ENCODE peak calls at places on chromosomes 1 and 21, in four cellular contexts. One of them, this sample, is unnamed.

GRCh38 chr21:27631471-27631870 is 664.6 kb upstream of the ADAMTS5 start:
- DNase-seq in A549: no peak
- DNase-seq in T-cell: no peak
- DNase-seq in H7: no peak
- DNase-seq in this sample: no peak

GRCh38 chr1:203644661-203645510 is 18.3 kb downstream of the ATP2B4 start:
- DNase-seq in A549: no peak
- DNase-seq in T-cell: no peak
- DNase-seq in H7: no peak
- DNase-seq in this sample: no peak

GRCh38 chr1:168892945-168893344 is 163.9 kb upstream of the DPT start:
- DNase-seq in A549: no peak
- DNase-seq in T-cell: no peak
- DNase-seq in H7: no peak
- DNase-seq in this sample: no peak

GRCh38 chr1:41804176-41804575 is 114.5 kb downstream of the HIVEP3 start:
- DNase-seq in A549: no peak
- DNase-seq in T-cell: no peak
- DNase-seq in H7: no peak
- DNase-seq in this sample: peak; percentile 47

GRCh38 chr1:94522304-94522703 is 19.3 kb downstream of the F3 start:
- DNase-seq in A549: no peak
- DNase-seq in T-cell: no peak
- DNase-seq in H7: no peak
- DNase-seq in this sample: no peak

GRCh38 chr1:36691374-36691773 is 208.7 kb upstream of the CSF3R start:
- DNase-seq in A549: no peak
- DNase-seq in T-cell: no peak
- DNase-seq in H7: no peak
- DNase-seq in this sample: no peak

GRCh38 chr21:42162831-42163510 is 56.0 kb upstream of the ABCG1 start:
- DNase-seq in A549: no peak
- DNase-seq in T-cell: no peak
- DNase-seq in H7: no peak
- DNase-seq in this sample: no peak

GRCh38 chr1:29655945-29656866 is 419.9 kb downstream of the PTPRU start:
- DNase-seq in A549: no peak
- DNase-seq in T-cell: no peak
- DNase-seq in H7: peak; percentile 73
- DNase-seq in this sample: no peak

GRCh38 chr1:47501069-47501468 is 63.2 kb downstream of the FOXD2 start:
- DNase-seq in A549: no peak
- DNase-seq in T-cell: no peak
- DNase-seq in H7: no peak
- DNase-seq in this sample: no peak

GRCh38 chr1:227892930-227893695 is 54.6 kb downstream of the WNT9A start:
- DNase-seq in A549: no peak
- DNase-seq in T-cell: no peak
- DNase-seq in H7: no peak
- DNase-seq in this sample: no peak

GRCh38 chr21:35316933-35317332 is 267.8 kb upstream of the RUNX1 start:
- DNase-seq in A549: no peak
- DNase-seq in T-cell: no peak
- DNase-seq in H7: no peak
- DNase-seq in this sample: no peak

GRCh38 chr1:7221823-7222462 is 436.7 kb downstream of the CAMTA1 start:
- DNase-seq in A549: no peak
- DNase-seq in T-cell: no peak
- DNase-seq in H7: no peak
- DNase-seq in this sample: no peak

GRCh38 chr21:43277481-43278351 is 108.9 kb downstream of the CRYAA start:
- DNase-seq in A549: no peak
- DNase-seq in T-cell: no peak
- DNase-seq in H7: peak; percentile 88
- DNase-seq in this sample: no peak

GRCh38 chr1:224768971-224769370 is 152.9 kb downstream of the CNIH3 start:
- DNase-seq in A549: no peak
- DNase-seq in T-cell: no peak
- DNase-seq in H7: no peak
- DNase-seq in this sample: no peak

GRCh38 chr21:37367301-37367757 is 756 bp downstream of the DYRK1A start:
- DNase-seq in A549: no peak
- DNase-seq in T-cell: no peak
- DNase-seq in H7: no peak
- DNase-seq in this sample: no peak

GRCh38 chr1:105641407-105641806 is 1415.1 kb upstream of the PRMT6 start:
- DNase-seq in A549: no peak
- DNase-seq in T-cell: no peak
- DNase-seq in H7: no peak
- DNase-seq in this sample: no peak

GRCh38 chr1:180241716-180242544 is 11.9 kb downstream of the LHX4 start:
- DNase-seq in A549: no peak
- DNase-seq in T-cell: no peak
- DNase-seq in H7: no peak
- DNase-seq in this sample: no peak

GRCh38 chr1:8742022-8742924 is 75.2 kb downstream of the RERE start:
- DNase-seq in A549: no peak
- DNase-seq in T-cell: no peak
- DNase-seq in H7: no peak
- DNase-seq in this sample: no peak

GRCh38 chr1:117928881-117929339 is 511 bp downstream of the GDAP2 start:
- DNase-seq in A549: peak; percentile 28
- DNase-seq in T-cell: no peak
- DNase-seq in H7: peak; percentile 60
- DNase-seq in this sample: peak; percentile 70

GRCh38 chr1:47991187-47991586 is 6.0 kb downstream of the TRABD2B start:
- DNase-seq in A549: no peak
- DNase-seq in T-cell: no peak
- DNase-seq in H7: no peak
- DNase-seq in this sample: no peak

GRCh38 chr1:187696092-187696491 is 867.3 kb downstream of the PLA2G4A start:
- DNase-seq in A549: no peak
- DNase-seq in T-cell: no peak
- DNase-seq in H7: no peak
- DNase-seq in this sample: no peak

GRCh38 chr1:184947497-184948256 is 26.6 kb downstream of the NIBAN1 start:
- DNase-seq in A549: no peak
- DNase-seq in T-cell: no peak
- DNase-seq in H7: no peak
- DNase-seq in this sample: no peak

GRCh38 chr1:228512852-228513243 is 25.7 kb downstream of the RNF187 start:
- DNase-seq in A549: no peak
- DNase-seq in T-cell: no peak
- DNase-seq in H7: no peak
- DNase-seq in this sample: no peak

GRCh38 chr1:22349302-22350043 is 102.2 kb upstream of the ZBTB40 start:
- DNase-seq in A549: no peak
- DNase-seq in T-cell: no peak
- DNase-seq in H7: no peak
- DNase-seq in this sample: no peak

GRCh38 chr1:198693321-198693720 is 54.5 kb downstream of the PTPRC start:
- DNase-seq in A549: no peak
- DNase-seq in T-cell: no peak
- DNase-seq in H7: no peak
- DNase-seq in this sample: no peak

GRCh38 chr1:17230106-17230505 is 18.8 kb upstream of the PADI3 start:
- DNase-seq in A549: no peak
- DNase-seq in T-cell: no peak
- DNase-seq in H7: no peak
- DNase-seq in this sample: no peak

GRCh38 chr21:46324390-46325072 is 575 bp downstream of the PCNT start:
- DNase-seq in A549: peak; percentile 44
- DNase-seq in T-cell: peak; percentile 84
- DNase-seq in H7: peak; percentile 99
- DNase-seq in this sample: peak; percentile 90

GRCh38 chr1:28893403-28894102 is 20.8 kb upstream of the EPB41 start:
- DNase-seq in A549: no peak
- DNase-seq in T-cell: peak; percentile 22
- DNase-seq in H7: peak; percentile 88
- DNase-seq in this sample: no peak

GRCh38 chr1:156667610-156667967 is 9.6 kb downstream of the NES start:
- DNase-seq in A549: no peak
- DNase-seq in T-cell: no peak
- DNase-seq in H7: no peak
- DNase-seq in this sample: no peak

GRCh38 chr1:75211648-75212047 is 77.5 kb downstream of the LHX8 start:
- DNase-seq in A549: no peak
- DNase-seq in T-cell: no peak
- DNase-seq in H7: no peak
- DNase-seq in this sample: no peak

GRCh38 chr1:1119272-1119890 is 3.5 kb upstream of the C1orf159 start:
- DNase-seq in A549: no peak
- DNase-seq in T-cell: no peak
- DNase-seq in H7: peak; percentile 46
- DNase-seq in this sample: no peak

GRCh38 chr1:173562813-173563212 is 40.1 kb downstream of the SLC9C2 start:
- DNase-seq in A549: no peak
- DNase-seq in T-cell: no peak
- DNase-seq in H7: peak; percentile 32
- DNase-seq in this sample: no peak

GRCh38 chr1:220776725-220777326 is 9.9 kb upstream of the MTARC1 start:
- DNase-seq in A549: peak; percentile 91
- DNase-seq in T-cell: peak; percentile 45
- DNase-seq in H7: peak; percentile 84
- DNase-seq in this sample: peak; percentile 30

GRCh38 chr1:184051485-184052193 is at the start of gene TSEN15:
- DNase-seq in A549: peak; percentile 73
- DNase-seq in T-cell: peak; percentile 72
- DNase-seq in H7: peak; percentile 71
- DNase-seq in this sample: peak; percentile 69

GRCh38 chr1:18651727-18652126 is 21.1 kb downstream of the PAX7 start:
- DNase-seq in A549: no peak
- DNase-seq in T-cell: no peak
- DNase-seq in H7: peak; percentile 91
- DNase-seq in this sample: no peak

GRCh38 chr21:16192900-16193299 is 463.1 kb downstream of the USP25 start:
- DNase-seq in A549: peak; percentile 23
- DNase-seq in T-cell: no peak
- DNase-seq in H7: no peak
- DNase-seq in this sample: no peak

This sample was measured in immature natural killer cell.